ENCODE peak calls at places on chromosomes 5 and 9, in four cellular contexts. P is GM12878, Y is K562, R is H1. S is an unnamed sample.
A peak's percentile ranks its signal among the peaks of the same experiment; 100 is the strongest.

GRCh38 chr5:36647046-36647445 is 40.6 kb downstream of the SLC1A3 start:
- DNase-seq in P (no peak), R (no peak), Y (no peak), S (no peak)

GRCh38 chr9:92294297-92294676 is 790 bp upstream of the IARS1 start:
- DNase-seq in P (no peak), R (no peak), Y (peak; percentile 50), S (peak; percentile 16)

GRCh38 chr5:92237896-92238295 is 854.8 kb upstream of the ARRDC3 start:
- DNase-seq in Y (no peak), P (no peak), R (no peak), S (no peak)

GRCh38 chr9:110531776-110532175 is 47.8 kb downstream of the SVEP1 start:
- DNase-seq in R (no peak), P (no peak), Y (no peak), S (peak; percentile 55)

GRCh38 chr5:75620184-75620959 is 9.1 kb downstream of the ANKDD1B start:
- DNase-seq in Y (peak; percentile 63), R (no peak), P (no peak), S (no peak)

GRCh38 chr5:144958002-144958401 is 787.3 kb downstream of the KCTD16 start:
- DNase-seq in P (no peak), R (no peak), Y (no peak), S (no peak)

GRCh38 chr9:108473209-108474112 is 382.3 kb downstream of the ACTL7B start:
- DNase-seq in Y (no peak), R (no peak), P (no peak), S (peak; percentile 61)

GRCh38 chr9:121498150-121498486 is 1.5 kb downstream of the GGTA1 start:
- DNase-seq in R (no peak), P (peak; percentile 21), Y (peak; percentile 74), S (peak; percentile 72)

GRCh38 chr5:67516959-67517358 is 320.4 kb upstream of the CD180 start:
- DNase-seq in Y (no peak), P (no peak), R (no peak), S (no peak)

GRCh38 chr9:6498982-6499381 is 86.0 kb downstream of the UHRF2 start:
- DNase-seq in P (no peak), R (no peak), Y (no peak), S (peak; percentile 85)

GRCh38 chr9:87564111-87564510 is 66.4 kb downstream of the DAPK1 start:
- DNase-seq in P (no peak), Y (peak; percentile 28), R (no peak), S (no peak)

GRCh38 chr9:34430843-34431437 is 27.4 kb downstream of the FAM219A start:
- DNase-seq in Y (peak; percentile 44), P (no peak), R (peak; percentile 69), S (peak; percentile 85)

GRCh38 chr9:19788614-19789271 is at the start of gene SLC24A2:
- DNase-seq in P (no peak), R (peak; percentile 73), Y (no peak), S (no peak)

GRCh38 chr9:78519786-78520185 is 222.9 kb downstream of the PSAT1 start:
- DNase-seq in R (no peak), Y (no peak), P (no peak), S (no peak)

GRCh38 chr9:124869986-124870560 is 8.1 kb downstream of the ARPC5L start:
- DNase-seq in P (peak; percentile 61), Y (peak; percentile 85), R (no peak), S (peak; percentile 37)

GRCh38 chr5:37882636-37883035 is 42.8 kb upstream of the GDNF start:
- DNase-seq in R (no peak), Y (no peak), P (no peak), S (peak; percentile 80)

GRCh38 chr9:92035687-92036410 is 79.4 kb downstream of the SPTLC1 start:
- DNase-seq in P (no peak), Y (no peak), R (no peak), S (peak; percentile 94)

GRCh38 chr5:151212361-151212899 is 11.5 kb downstream of the CCDC69 start:
- DNase-seq in Y (no peak), R (peak; percentile 29), P (peak; percentile 56), S (no peak)

GRCh38 chr5:132787076-132787475 is 10.0 kb upstream of the SEPTIN8 start:
- DNase-seq in Y (no peak), R (no peak), P (no peak), S (peak; percentile 66)

GRCh38 chr9:972512-973294 is 3.8 kb upstream of the DMRT3 start:
- DNase-seq in Y (no peak), P (no peak), R (peak; percentile 67), S (no peak)

GRCh38 chr9:12993432-12993831 is 218.6 kb downstream of the LURAP1L start:
- DNase-seq in Y (no peak), R (no peak), P (no peak), S (peak; percentile 36)

GRCh38 chr5:110018509-110018908 is 328.8 kb downstream of the MAN2A1 start:
- DNase-seq in P (no peak), Y (no peak), R (no peak), S (no peak)

GRCh38 chr5:37774912-37775483 is 64.8 kb downstream of the GDNF start:
- DNase-seq in R (peak; percentile 80), P (peak; percentile 5), Y (peak; percentile 64), S (peak; percentile 31)

GRCh38 chr5:143826909-143827514 is 15.1 kb downstream of the HMHB1 start:
- DNase-seq in R (no peak), Y (no peak), P (peak; percentile 91), S (peak; percentile 59)

GRCh38 chr5:177378884-177379883 is 5.0 kb upstream of the SLC34A1 start:
- DNase-seq in R (no peak), Y (peak; percentile 91), P (no peak), S (peak; percentile 97)

GRCh38 chr5:180208435-180209081 is 453 bp downstream of the RASGEF1C start:
- DNase-seq in P (no peak), R (peak; percentile 67), Y (peak; percentile 33), S (no peak)

GRCh38 chr5:6359941-6360683 is 18.2 kb downstream of the MED10 start:
- DNase-seq in Y (no peak), R (no peak), P (no peak), S (no peak)

GRCh38 chr5:24823625-24824024 is 178.8 kb upstream of the CDH10 start:
- DNase-seq in R (no peak), Y (no peak), P (no peak), S (no peak)

GRCh38 chr5:117454716-117455212 is 880.1 kb upstream of the SEMA6A start:
- DNase-seq in P (peak; percentile 20), Y (peak; percentile 30), R (peak; percentile 80), S (peak; percentile 6)

GRCh38 chr5:131581710-131582109 is 53.3 kb downstream of the RAPGEF6 start:
- DNase-seq in P (no peak), Y (no peak), R (no peak), S (no peak)

GRCh38 chr5:171157775-171158174 is 151.3 kb upstream of the TLX3 start:
- DNase-seq in Y (no peak), R (no peak), P (no peak), S (no peak)
- TF ChIP-seq CHD1 in Y (no peak), R (no peak), P (no peak), S (no peak)

DNA sequence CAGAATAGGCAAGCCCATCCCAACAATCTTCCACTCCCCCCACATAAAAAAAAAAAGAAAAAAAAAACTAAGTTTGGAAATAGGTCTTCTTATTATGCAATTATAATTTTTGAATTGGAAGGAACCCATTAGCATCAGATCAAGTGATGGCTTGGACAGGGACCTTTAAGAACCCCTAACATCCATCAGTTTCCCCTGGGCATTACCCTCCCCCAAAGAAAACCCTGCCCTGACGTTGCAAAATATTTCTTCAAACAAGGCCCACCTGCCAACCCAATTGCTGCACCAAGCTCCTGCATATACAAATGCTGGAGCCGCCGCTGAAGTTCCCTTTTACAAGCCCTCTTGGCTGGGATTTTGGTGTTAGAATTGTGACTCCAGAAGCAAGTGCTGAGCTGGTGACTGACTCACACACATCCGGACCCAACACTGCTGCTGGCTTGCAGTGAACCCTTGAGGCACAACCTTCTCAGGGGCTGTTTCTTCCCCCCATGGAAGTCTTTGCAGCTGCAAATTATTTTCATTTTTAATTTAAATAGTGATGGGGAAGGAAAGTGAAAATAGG is 56.1 kb upstream of the AFAP1L1 start:
- DNase-seq in R (no peak), Y (no peak), P (no peak), S (peak; percentile 81)
- TF ChIP-seq CHD1 in R (no peak), Y (no peak), P (no peak), S (no peak)

DNA sequence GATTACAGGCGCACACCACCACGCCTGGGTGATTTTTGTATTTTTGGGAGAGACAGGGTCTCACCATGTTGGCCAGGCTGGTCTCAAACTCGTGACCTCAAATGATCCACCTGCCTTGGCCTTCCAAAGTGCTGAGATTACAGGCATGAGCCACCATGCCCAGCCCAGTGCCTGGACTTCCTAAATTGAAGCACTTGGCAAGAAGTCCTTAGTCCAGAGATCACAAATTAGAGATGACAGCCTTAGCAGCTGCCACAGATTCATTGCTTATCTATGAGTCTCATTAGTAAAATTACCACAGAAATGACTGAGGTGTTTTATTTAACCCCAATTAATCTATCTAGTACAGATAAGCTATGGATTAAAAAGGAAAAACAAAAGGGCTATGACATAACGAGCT is 19.2 kb downstream of the EFCAB9 start:
- DNase-seq in Y (no peak), R (no peak), P (no peak), S (no peak)
- TF ChIP-seq CHD1 in Y (no peak), R (no peak), P (no peak), S (no peak)

GRCh38 chr9:2560175-2560574 is 61.4 kb upstream of the VLDLR start:
- DNase-seq in Y (no peak), R (no peak), P (no peak), S (no peak)

GRCh38 chr9:2557693-2558092 is 63.9 kb upstream of the VLDLR start:
- DNase-seq in R (no peak), P (no peak), Y (no peak), S (no peak)

GRCh38 chr9:2559212-2560152 is 62.1 kb upstream of the VLDLR start:
- DNase-seq in P (no peak), R (no peak), Y (no peak), S (peak; percentile 95)
- TF ChIP-seq CHD1 in P (no peak), R (no peak), Y (no peak), S (no peak)

DNA sequence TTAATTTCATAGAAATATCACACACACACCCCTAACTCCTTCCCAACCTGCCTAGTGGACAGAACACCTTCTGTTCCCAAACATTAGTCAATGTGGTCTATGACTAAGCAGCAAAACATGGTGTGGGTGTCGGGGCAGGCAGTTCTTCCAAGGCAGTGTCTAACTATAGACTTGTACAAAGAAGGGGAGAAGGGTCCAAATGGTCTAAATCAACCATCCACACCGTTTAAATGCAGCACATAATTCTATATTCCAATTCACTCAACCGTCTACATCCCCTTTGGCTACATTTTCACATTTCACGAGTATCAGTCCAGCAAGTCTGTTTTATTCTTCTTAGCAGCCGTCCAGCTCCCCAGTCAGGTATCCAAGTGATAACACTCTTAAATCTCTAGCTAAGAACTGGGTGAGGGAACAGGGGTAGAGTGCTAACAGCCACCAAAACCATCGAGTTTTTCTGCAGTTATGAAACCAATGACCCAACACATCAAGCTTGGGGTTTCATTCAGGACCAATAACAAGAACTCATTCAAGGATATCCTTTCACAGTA is 3.4 kb downstream of the ZNF608 start:
- DNase-seq in P (no peak), R (peak; percentile 38), Y (peak; percentile 27), S (peak; percentile 88)
- TF ChIP-seq CHD1 in P (no peak), R (no peak), Y (no peak), S (peak; percentile 44)